ENCODE peak calls at places on chromosomes 13 and 19, in five cellular contexts. T, X, Z, V and J are unnamed samples.

GRCh38 chr19:4971424-4971793 is 2.5 kb downstream of the KDM4B start:
- DNase-seq in X (peak; percentile 37), V (peak; percentile 26), Z (no peak), T (no peak), J (peak; percentile 91)

GRCh38 chr19:32407004-32407992 is 1.7 kb downstream of the DPY19L3 start:
- DNase-seq in V (no peak), Z (no peak), T (peak; percentile 73), X (no peak), J (peak; percentile 32)

GRCh38 chr19:6735181-6735891 is 2.0 kb downstream of the GPR108 start:
- DNase-seq in V (no peak), T (no peak), Z (no peak), X (no peak), J (peak; percentile 32)

GRCh38 chr19:30742981-30743380 is 370.8 kb downstream of the ZNF536 start:
- DNase-seq in T (no peak), V (no peak), X (no peak), Z (no peak), J (no peak)

GRCh38 chr13:41915096-41915495 is 45.8 kb downstream of the VWA8 start:
- DNase-seq in Z (no peak), T (no peak), V (no peak), X (no peak), J (no peak)

GRCh38 chr19:44892932-44893331 is 1.9 kb downstream of the TOMM40 start:
- DNase-seq in X (no peak), V (no peak), Z (no peak), T (no peak), J (no peak)

GRCh38 chr19:43450545-43450997 is 14.8 kb downstream of the LYPD3 start:
- DNase-seq in X (no peak), T (no peak), V (no peak), Z (no peak), J (no peak)

GRCh38 chr19:4172861-4173473 is 9.4 kb downstream of the SIRT6 start:
- DNase-seq in V (peak; percentile 64), X (no peak), Z (no peak), T (no peak), J (peak; percentile 96)

GRCh38 chr19:40225440-40226305 is 816 bp downstream of the CCNP start:
- DNase-seq in Z (no peak), T (no peak), X (no peak), V (no peak), J (no peak)

GRCh38 chr13:21668665-21669599 is 1.9 kb upstream of the FGF9 start:
- DNase-seq in X (peak; percentile 35), T (no peak), Z (peak; percentile 58), V (peak; percentile 67), J (peak; percentile 72)

GRCh38 chr19:7529246-7529600 is 6.3 kb upstream of the PNPLA6 start:
- DNase-seq in Z (no peak), T (no peak), X (no peak), V (no peak), J (peak; percentile 42)

GRCh38 chr19:38023245-38023644 is 116.2 kb downstream of the SIPA1L3 start:
- DNase-seq in X (no peak), T (no peak), Z (no peak), V (no peak), J (no peak)

GRCh38 chr13:44276061-44276460 is 97.6 kb upstream of the SERP2 start:
- DNase-seq in T (no peak), X (no peak), V (no peak), Z (no peak), J (no peak)

GRCh38 chr13:34300559-34300958 is 482.6 kb downstream of the RFC3 start:
- DNase-seq in Z (no peak), X (peak; percentile 5), V (no peak), T (no peak), J (no peak)

GRCh38 chr19:55041627-55042343 is 3.7 kb upstream of the GP6 start:
- DNase-seq in T (no peak), X (no peak), V (peak; percentile 37), Z (no peak), J (peak; percentile 19)

GRCh38 chr19:12763100-12763499 is 11.5 kb downstream of the BEST2 start:
- DNase-seq in V (no peak), Z (no peak), T (no peak), X (no peak), J (no peak)

GRCh38 chr19:47663911-47664771 is 49.1 kb upstream of the EHD2 start:
- DNase-seq in V (no peak), X (no peak), Z (no peak), T (no peak), J (no peak)

GRCh38 chr19:18385675-18386542 is at the start of gene GDF15:
- DNase-seq in X (no peak), V (no peak), Z (no peak), T (no peak), J (peak; percentile 95)

GRCh38 chr19:18009412-18010066 is 1.6 kb downstream of the ARRDC2 start:
- DNase-seq in V (no peak), Z (no peak), X (no peak), T (no peak), J (no peak)

GRCh38 chr13:30047154-30047874 is 196.9 kb upstream of the UBL3 start:
- DNase-seq in X (no peak), V (no peak), T (no peak), Z (no peak), J (no peak)

GRCh38 chr13:33510350-33510749 is 224.8 kb upstream of the STARD13 start:
- DNase-seq in V (no peak), T (no peak), Z (no peak), X (no peak), J (no peak)

GRCh38 chr19:41861098-41861768 is 1.2 kb downstream of the RPS19 start:
- DNase-seq in V (no peak), X (no peak), T (no peak), Z (no peak), J (no peak)

GRCh38 chr19:3516675-3517207 is 10.6 kb downstream of the FZR1 start:
- DNase-seq in V (peak; percentile 64), T (no peak), X (peak; percentile 92), Z (peak; percentile 94), J (no peak)

GRCh38 chr19:35063940-35064818 is 22.7 kb downstream of the HPN start:
- DNase-seq in Z (no peak), X (no peak), V (no peak), T (no peak), J (no peak)

GRCh38 chr19:50322234-50322633 is 6.9 kb downstream of the KCNC3 start:
- DNase-seq in T (no peak), V (no peak), X (no peak), Z (no peak), J (peak; percentile 30)

GRCh38 chr13:32045537-32045936 is 14.0 kb downstream of the FRY start:
- DNase-seq in T (no peak), Z (no peak), V (no peak), X (no peak), J (no peak)

GRCh38 chr13:48322294-48322693 is 18.7 kb downstream of the RB1 start:
- DNase-seq in Z (no peak), V (no peak), X (no peak), T (no peak), J (no peak)

GRCh38 chr19:47633516-47633915 is 24.6 kb downstream of the BICRA start:
- DNase-seq in Z (no peak), V (no peak), X (no peak), T (no peak), J (no peak)

GRCh38 chr19:40229484-40229883 is 3.0 kb upstream of the CCNP start:
- DNase-seq in X (no peak), V (no peak), Z (no peak), T (no peak), J (no peak)

GRCh38 chr13:104315606-104316005 is 1249.4 kb upstream of the SLC10A2 start:
- DNase-seq in T (no peak), V (no peak), Z (no peak), X (no peak), J (no peak)

GRCh38 chr13:99255241-99255640 is 2.9 kb downstream of the GPR18 start:
- DNase-seq in X (no peak), Z (no peak), T (no peak), V (no peak), J (no peak)

GRCh38 chr19:35901055-35901644 is 810 bp upstream of the NFKBID start:
- DNase-seq in X (no peak), Z (no peak), V (no peak), T (no peak), J (peak; percentile 40)

GRCh38 chr19:37867831-37868230 is 38.6 kb downstream of the WDR87 start:
- DNase-seq in X (no peak), V (no peak), Z (no peak), T (no peak), J (no peak)

GRCh38 chr13:50708461-50708860 is 135.0 kb downstream of the DLEU7 start:
- DNase-seq in V (no peak), T (no peak), X (no peak), Z (no peak), J (no peak)

GRCh38 chr19:6273701-6274601 is 5.8 kb downstream of the MLLT1 start:
- DNase-seq in T (peak; percentile 24), X (no peak), Z (no peak), V (no peak), J (peak; percentile 66)

GRCh38 chr13:52383362-52383761 is 22.6 kb downstream of the THSD1 start:
- DNase-seq in Z (no peak), T (no peak), X (no peak), V (no peak), J (no peak)

GRCh38 chr13:42071667-42072419 is 23.4 kb downstream of the DGKH start:
- DNase-seq in V (no peak), T (no peak), Z (no peak), X (no peak), J (no peak)

GRCh38 chr19:46607441-46607841 is 6.3 kb downstream of the CALM3 start:
- DNase-seq in Z (peak; percentile 12), T (no peak), V (no peak), X (no peak), J (peak; percentile 24)

GRCh38 chr13:81639984-81640582 is 1299.2 kb upstream of the SPRY2 start:
- DNase-seq in Z (peak; percentile 8), V (no peak), X (no peak), T (no peak), J (peak; percentile 0)

GRCh38 chr19:5927439-5927821 is 13.4 kb downstream of the CAPS start:
- DNase-seq in T (no peak), X (no peak), V (no peak), Z (no peak), J (no peak)